ENCODE peak calls at places on chromosomes 12 and 14, in seven cellular contexts. R is AG04450; H is stimulated activated CD4-positive, alpha-beta T cell treated with anti-CD3 and anti-CD28 coated beads, Interleukin-15, amount 100 ng/mL, for 1 hour; D is T47D; T is HEK293T; V is NB4; B is epithelial cell of esophagus. P is an unnamed sample.

GRCh38 chr12:131694116-131694838 is 16.6 kb upstream of the SFSWAP start:
- DNase-seq in R (no peak), H (no peak), D (no peak), T (no peak), V (no peak), B (no peak), P (no peak)

GRCh38 chr12:20367731-20368652 is at the start of gene PDE3A:
- DNase-seq in R (no peak), H (no peak), D (peak), T (peak), V (peak), B (peak), P (peak)

GRCh38 chr14:39212034-39212433 is 21.7 kb upstream of the MIA2 start:
- DNase-seq in R (no peak), H (no peak), D (no peak), T (no peak), V (no peak), B (peak), P (no peak)

GRCh38 chr12:6018265-6018664 is 73.2 kb upstream of the ANO2 start:
- DNase-seq in R (no peak), H (no peak), D (no peak), T (no peak), V (no peak), B (no peak), P (no peak)

GRCh38 chr12:80632835-80633234 is 74.6 kb upstream of the MYF6 start:
- DNase-seq in R (no peak), H (no peak), D (peak), T (peak), V (peak), B (peak), P (no peak)

GRCh38 chr14:28102814-28103213 is 663.8 kb upstream of the FOXG1 start:
- DNase-seq in R (no peak), H (no peak), D (no peak), T (no peak), V (no peak), B (peak), P (no peak)

GRCh38 chr14:104975481-104976197 is 2.5 kb downstream of the AHNAK2 start:
- DNase-seq in R (no peak), H (no peak), D (no peak), T (no peak), V (peak), B (no peak), P (no peak)

GRCh38 chr12:48069253-48069652 is 36.6 kb downstream of the SENP1 start:
- DNase-seq in R (no peak), H (no peak), D (no peak), T (no peak), V (no peak), B (peak), P (peak)

GRCh38 chr12:41980390-41980789 is 164.3 kb downstream of the GXYLT1 start:
- DNase-seq in R (no peak), H (no peak), D (no peak), T (no peak), V (no peak), B (no peak), P (no peak)

GRCh38 chr12:45205165-45205825 is 10.6 kb upstream of the ANO6 start:
- DNase-seq in R (no peak), H (no peak), D (no peak), T (no peak), V (peak), B (no peak), P (no peak)

GRCh38 chr14:72634910-72635647 is 258.8 kb downstream of the DPF3 start:
- DNase-seq in R (no peak), H (no peak), D (no peak), T (peak), V (no peak), B (no peak), P (no peak)

GRCh38 chr14:58216544-58216943 is 16.6 kb downstream of the ACTR10 start:
- DNase-seq in R (no peak), H (no peak), D (no peak), T (no peak), V (no peak), B (no peak), P (no peak)

GRCh38 chr12:42696424-42697149 is 107.0 kb upstream of the PRICKLE1 start:
- DNase-seq in R (peak), H (no peak), D (no peak), T (no peak), V (peak), B (no peak), P (no peak)

GRCh38 chr14:94423465-94424056 is 29.0 kb downstream of the SERPINA11 start:
- DNase-seq in R (no peak), H (no peak), D (peak), T (peak), V (peak), B (peak), P (no peak)

GRCh38 chr12:51430196-51430895 is 5.7 kb downstream of the SLC4A8 start:
- DNase-seq in R (no peak), H (no peak), D (peak), T (no peak), V (no peak), B (no peak), P (no peak)

GRCh38 chr12:110704750-110705149 is 15.8 kb upstream of the HVCN1 start:
- DNase-seq in R (no peak), H (no peak), D (peak), T (no peak), V (no peak), B (peak), P (no peak)

GRCh38 chr14:67576216-67576615 is 23.9 kb downstream of the PIGH start:
- DNase-seq in R (no peak), H (no peak), D (no peak), T (no peak), V (no peak), B (no peak), P (no peak)

GRCh38 chr12:2084553-2085296 is 31.9 kb downstream of the CACNA1C start:
- DNase-seq in R (no peak), H (no peak), D (no peak), T (no peak), V (peak), B (no peak), P (no peak)

GRCh38 chr14:21039059-21039422 is 3.1 kb upstream of the RNASE7 start:
- DNase-seq in R (peak), H (no peak), D (no peak), T (no peak), V (no peak), B (no peak), P (no peak)

GRCh38 chr14:69672372-69672771 is 61.0 kb downstream of the SUSD6 start:
- DNase-seq in R (no peak), H (no peak), D (no peak), T (no peak), V (no peak), B (no peak), P (no peak)

GRCh38 chr12:109725321-109726105 is 11.9 kb downstream of the FAM222A start:
- DNase-seq in R (no peak), H (no peak), D (no peak), T (no peak), V (no peak), B (no peak), P (no peak)